ENCODE peak calls at places on chromosome 22, in six cellular contexts. One of them, this sample, is unnamed.

GRCh38 chr22:36879775-36880174 is 19.0 kb downstream of the NCF4 start:
- DNase-seq in MM.1S: no peak
- DNase-seq in PC-3: no peak
- DNase-seq in HCT116: no peak
- DNase-seq in GM23248: peak
- DNase-seq in SK-N-SH: no peak
- DNase-seq in this sample: no peak

GRCh38 chr22:27576413-27576812 is 225.1 kb downstream of the MN1 start:
- DNase-seq in PC-3: peak
- DNase-seq in GM23248: no peak
- DNase-seq in SK-N-SH: peak
- DNase-seq in MM.1S: no peak
- DNase-seq in HCT116: no peak
- DNase-seq in this sample: no peak

GRCh38 chr22:27705391-27706080 is 96.0 kb downstream of the MN1 start:
- DNase-seq in MM.1S: no peak
- DNase-seq in HCT116: no peak
- DNase-seq in PC-3: no peak
- DNase-seq in GM23248: no peak
- DNase-seq in SK-N-SH: no peak
- DNase-seq in this sample: no peak

GRCh38 chr22:50304528-50305392 is 2.7 kb downstream of the PLXNB2 start:
- DNase-seq in MM.1S: no peak
- DNase-seq in HCT116: no peak
- DNase-seq in PC-3: peak
- DNase-seq in SK-N-SH: no peak
- DNase-seq in GM23248: peak
- DNase-seq in this sample: no peak

GRCh38 chr22:41078975-41079374 is 13.4 kb upstream of the EP300 start:
- DNase-seq in SK-N-SH: no peak
- DNase-seq in HCT116: no peak
- DNase-seq in PC-3: no peak
- DNase-seq in GM23248: no peak
- DNase-seq in MM.1S: no peak
- DNase-seq in this sample: peak

GRCh38 chr22:22604326-22605073 is 39.9 kb upstream of the GGTLC2 start:
- DNase-seq in PC-3: no peak
- DNase-seq in HCT116: no peak
- DNase-seq in SK-N-SH: no peak
- DNase-seq in GM23248: no peak
- DNase-seq in MM.1S: no peak
- DNase-seq in this sample: no peak

GRCh38 chr22:27709919-27710452 is 91.6 kb downstream of the MN1 start:
- DNase-seq in GM23248: no peak
- DNase-seq in HCT116: no peak
- DNase-seq in MM.1S: no peak
- DNase-seq in PC-3: no peak
- DNase-seq in SK-N-SH: no peak
- DNase-seq in this sample: no peak

GRCh38 chr22:17513612-17514011 is 49.7 kb upstream of the SLC25A18 start:
- DNase-seq in SK-N-SH: no peak
- DNase-seq in GM23248: no peak
- DNase-seq in HCT116: no peak
- DNase-seq in MM.1S: no peak
- DNase-seq in PC-3: no peak
- DNase-seq in this sample: no peak

GRCh38 chr22:31343235-31344191 is 2.6 kb downstream of the PATZ1 start:
- DNase-seq in GM23248: no peak
- DNase-seq in SK-N-SH: peak
- DNase-seq in HCT116: no peak
- DNase-seq in PC-3: peak
- DNase-seq in MM.1S: no peak
- DNase-seq in this sample: peak

GRCh38 chr22:22823126-22823804 is 64.4 kb upstream of the IGLL5 start:
- DNase-seq in PC-3: no peak
- DNase-seq in GM23248: no peak
- DNase-seq in SK-N-SH: no peak
- DNase-seq in HCT116: no peak
- DNase-seq in MM.1S: no peak
- DNase-seq in this sample: no peak

GRCh38 chr22:20619042-20619892 is 111.9 kb downstream of the MED15 start:
- DNase-seq in GM23248: no peak
- DNase-seq in SK-N-SH: no peak
- DNase-seq in MM.1S: no peak
- DNase-seq in HCT116: no peak
- DNase-seq in PC-3: no peak
- DNase-seq in this sample: no peak

GRCh38 chr22:23180301-23180892 is at the start of gene BCR:
- DNase-seq in HCT116: peak
- DNase-seq in PC-3: peak
- DNase-seq in GM23248: peak
- DNase-seq in MM.1S: peak
- DNase-seq in SK-N-SH: peak
- DNase-seq in this sample: peak

GRCh38 chr22:41308054-41308453 is 6.7 kb downstream of the ZC3H7B start:
- DNase-seq in PC-3: no peak
- DNase-seq in GM23248: peak
- DNase-seq in SK-N-SH: no peak
- DNase-seq in MM.1S: no peak
- DNase-seq in HCT116: no peak
- DNase-seq in this sample: no peak

GRCh38 chr22:23269441-23270211 is 89.3 kb downstream of the BCR start:
- DNase-seq in HCT116: no peak
- DNase-seq in PC-3: no peak
- DNase-seq in GM23248: no peak
- DNase-seq in MM.1S: no peak
- DNase-seq in SK-N-SH: no peak
- DNase-seq in this sample: no peak

GRCh38 chr22:22746963-22747933 is 102.8 kb downstream of the GGTLC2 start:
- DNase-seq in HCT116: no peak
- DNase-seq in GM23248: no peak
- DNase-seq in MM.1S: peak
- DNase-seq in PC-3: no peak
- DNase-seq in SK-N-SH: no peak
- DNase-seq in this sample: no peak

GRCh38 chr22:19632671-19633148 is 81.6 kb upstream of the SEPTIN5 start:
- DNase-seq in PC-3: no peak
- DNase-seq in GM23248: peak
- DNase-seq in MM.1S: no peak
- DNase-seq in HCT116: no peak
- DNase-seq in SK-N-SH: peak
- DNase-seq in this sample: no peak

GRCh38 chr22:27152883-27153282 is 495.5 kb downstream of the MIAT start:
- DNase-seq in GM23248: no peak
- DNase-seq in PC-3: no peak
- DNase-seq in HCT116: no peak
- DNase-seq in MM.1S: no peak
- DNase-seq in SK-N-SH: no peak
- DNase-seq in this sample: no peak

GRCh38 chr22:23784215-23784732 is 2.5 kb upstream of the SMARCB1 start:
- DNase-seq in PC-3: no peak
- DNase-seq in GM23248: no peak
- DNase-seq in HCT116: no peak
- DNase-seq in MM.1S: no peak
- DNase-seq in SK-N-SH: no peak
- DNase-seq in this sample: no peak

GRCh38 chr22:21636629-21637218 is 4.2 kb downstream of the CCDC116 start:
- DNase-seq in GM23248: no peak
- DNase-seq in HCT116: no peak
- DNase-seq in MM.1S: no peak
- DNase-seq in SK-N-SH: no peak
- DNase-seq in PC-3: no peak
- DNase-seq in this sample: no peak

GRCh38 chr22:19892249-19892879 is 37.7 kb upstream of the GNB1L start:
- DNase-seq in HCT116: no peak
- DNase-seq in PC-3: no peak
- DNase-seq in GM23248: no peak
- DNase-seq in MM.1S: no peak
- DNase-seq in SK-N-SH: peak
- DNase-seq in this sample: peak

GRCh38 chr22:20143883-20144665 is 6.8 kb downstream of the CCDC188 start:
- DNase-seq in MM.1S: no peak
- DNase-seq in GM23248: no peak
- DNase-seq in SK-N-SH: no peak
- DNase-seq in PC-3: no peak
- DNase-seq in HCT116: no peak
- DNase-seq in this sample: no peak

GRCh38 chr22:35152316-35152715 is 86.4 kb downstream of the ISX start:
- DNase-seq in PC-3: no peak
- DNase-seq in MM.1S: no peak
- DNase-seq in GM23248: no peak
- DNase-seq in HCT116: no peak
- DNase-seq in SK-N-SH: no peak
- DNase-seq in this sample: no peak

GRCh38 chr22:44268431-44269116 is 44.2 kb downstream of the SHISAL1 start:
- DNase-seq in MM.1S: no peak
- DNase-seq in PC-3: no peak
- DNase-seq in HCT116: no peak
- DNase-seq in GM23248: no peak
- DNase-seq in SK-N-SH: no peak
- DNase-seq in this sample: no peak

GRCh38 chr22:28911777-28912669 is 28.7 kb downstream of the ZNRF3 start:
- DNase-seq in PC-3: peak
- DNase-seq in MM.1S: no peak
- DNase-seq in GM23248: peak
- DNase-seq in SK-N-SH: no peak
- DNase-seq in HCT116: no peak
- DNase-seq in this sample: no peak

GRCh38 chr22:48535868-48536690 is 1291.6 kb downstream of the BRD1 start:
- DNase-seq in PC-3: no peak
- DNase-seq in HCT116: no peak
- DNase-seq in MM.1S: no peak
- DNase-seq in GM23248: peak
- DNase-seq in SK-N-SH: no peak
- DNase-seq in this sample: no peak

GRCh38 chr22:41382098-41382578 is 396 bp downstream of the TEF start:
- DNase-seq in SK-N-SH: peak
- DNase-seq in HCT116: no peak
- DNase-seq in GM23248: peak
- DNase-seq in PC-3: peak
- DNase-seq in MM.1S: peak
- DNase-seq in this sample: peak

GRCh38 chr22:30325065-30325720 is 1.5 kb downstream of the TBC1D10A start:
- DNase-seq in SK-N-SH: no peak
- DNase-seq in HCT116: no peak
- DNase-seq in GM23248: peak
- DNase-seq in MM.1S: no peak
- DNase-seq in PC-3: peak
- DNase-seq in this sample: peak

GRCh38 chr22:30321461-30321860 is 5.3 kb downstream of the TBC1D10A start:
- DNase-seq in PC-3: no peak
- DNase-seq in MM.1S: no peak
- DNase-seq in GM23248: no peak
- DNase-seq in SK-N-SH: no peak
- DNase-seq in HCT116: no peak
- DNase-seq in this sample: no peak

GRCh38 chr22:30326704-30327362 is at the start of gene TBC1D10A:
- DNase-seq in PC-3: peak
- DNase-seq in GM23248: peak
- DNase-seq in HCT116: peak
- DNase-seq in SK-N-SH: peak
- DNase-seq in MM.1S: peak
- DNase-seq in this sample: peak

GRCh38 chr22:30325724-30326703 is 727 bp downstream of the TBC1D10A start:
- DNase-seq in PC-3: no peak
- DNase-seq in MM.1S: no peak
- DNase-seq in SK-N-SH: peak
- DNase-seq in GM23248: peak
- DNase-seq in HCT116: no peak
- DNase-seq in this sample: peak

GRCh38 chr22:30324008-30324730 is 2.6 kb downstream of the TBC1D10A start:
- DNase-seq in PC-3: no peak
- DNase-seq in SK-N-SH: no peak
- DNase-seq in MM.1S: no peak
- DNase-seq in HCT116: no peak
- DNase-seq in GM23248: peak
- DNase-seq in this sample: no peak
- H3K4me2 ChIP-seq in PC-3: peak
- H3K4me2 ChIP-seq in SK-N-SH: peak
- H3K4me2 ChIP-seq in MM.1S: peak
- H3K4me2 ChIP-seq in HCT116: no peak
- H3K4me2 ChIP-seq in GM23248: peak
- H3K4me2 ChIP-seq in this sample: no peak

GRCh38 chr22:45344339-45344738 is 34.6 kb downstream of the FAM118A start:
- DNase-seq in GM23248: peak
- DNase-seq in HCT116: no peak
- DNase-seq in MM.1S: no peak
- DNase-seq in SK-N-SH: no peak
- DNase-seq in PC-3: no peak
- DNase-seq in this sample: peak
- H3K9ac ChIP-seq in GM23248: no peak
- H3K9ac ChIP-seq in HCT116: no peak
- H3K9ac ChIP-seq in MM.1S: no peak
- H3K9ac ChIP-seq in SK-N-SH: no peak
- H3K9ac ChIP-seq in PC-3: no peak
- H3K9ac ChIP-seq in this sample: no peak

DNA sequence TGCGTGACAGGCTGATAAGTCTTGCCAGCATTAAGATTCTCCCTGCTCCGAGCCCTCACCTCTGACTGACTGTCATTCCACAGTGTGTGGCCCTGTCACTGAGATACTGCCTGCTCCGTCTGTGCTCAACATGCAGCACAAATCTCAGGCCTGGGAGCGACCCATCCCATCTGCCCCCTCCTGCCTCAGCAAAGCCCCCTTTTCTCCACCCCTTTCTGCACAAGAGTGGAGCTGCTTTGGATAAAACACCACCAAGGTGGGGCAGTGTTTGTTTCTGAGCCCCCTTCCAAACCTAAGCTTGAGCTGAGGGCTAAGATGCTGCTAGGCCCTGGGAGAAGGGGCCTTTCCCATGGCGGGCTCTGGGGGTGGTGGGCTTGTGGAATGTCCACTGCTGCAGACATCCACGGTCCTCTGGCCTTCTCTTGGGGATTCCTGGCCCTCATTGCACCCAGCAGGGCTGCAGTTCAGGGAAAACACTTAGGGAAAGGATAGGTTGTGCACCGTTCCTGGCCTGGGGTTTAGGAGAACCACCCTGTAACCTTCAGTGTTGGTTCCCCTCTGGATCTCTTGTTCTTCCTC is 594.1 kb downstream of the TBC1D22A start:
- DNase-seq in MM.1S: no peak
- DNase-seq in GM23248: no peak
- DNase-seq in SK-N-SH: no peak
- DNase-seq in PC-3: no peak
- DNase-seq in HCT116: no peak
- DNase-seq in this sample: no peak
- TF ChIP-seq EZH2phosphoT487 in MM.1S: no peak
- TF ChIP-seq EZH2phosphoT487 in GM23248: no peak
- TF ChIP-seq EZH2phosphoT487 in SK-N-SH: no peak
- TF ChIP-seq EZH2phosphoT487 in PC-3: no peak
- TF ChIP-seq EZH2phosphoT487 in HCT116: no peak
- TF ChIP-seq EZH2phosphoT487 in this sample: no peak

DNA sequence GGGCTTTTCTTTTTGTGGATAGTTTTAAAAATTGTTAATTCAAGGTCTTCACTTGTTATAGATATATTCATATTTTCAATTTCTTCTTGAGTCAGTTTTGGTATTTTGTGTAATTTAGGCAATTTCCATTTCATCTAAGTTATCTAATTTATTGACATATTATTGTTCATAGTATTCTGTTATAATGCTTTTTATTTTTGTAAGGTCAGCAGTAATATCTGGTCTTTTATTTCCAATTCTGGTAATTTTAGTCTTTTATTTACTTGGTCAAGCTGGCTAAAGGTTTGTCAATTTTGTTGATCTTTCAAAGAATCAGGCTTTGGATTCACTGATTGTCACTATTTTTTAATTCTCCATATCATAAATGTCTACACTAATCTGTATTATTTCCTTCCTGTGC is 60.1 kb downstream of the HORMAD2 start:
- DNase-seq in SK-N-SH: no peak
- DNase-seq in PC-3: no peak
- DNase-seq in HCT116: no peak
- DNase-seq in MM.1S: no peak
- DNase-seq in GM23248: no peak
- DNase-seq in this sample: no peak
- H3K4me2 ChIP-seq in SK-N-SH: no peak
- H3K4me2 ChIP-seq in PC-3: no peak
- H3K4me2 ChIP-seq in HCT116: no peak
- H3K4me2 ChIP-seq in MM.1S: no peak
- H3K4me2 ChIP-seq in GM23248: no peak
- H3K4me2 ChIP-seq in this sample: no peak